ENCODE peak calls at places on chromosomes 2 and 18, in four cellular contexts. J is H9, W is mesendoderm, X is H1. S is an unnamed sample.

GRCh38 chr18:47801817-47802216 is 128.6 kb downstream of the SMAD2 start:
- DNase-seq in J (no peak), W (no peak), X (no peak), S (no peak)

GRCh38 chr2:178005756-178006155 is 66.8 kb downstream of the PDE11A start:
- DNase-seq in J (no peak), W (no peak), X (no peak), S (peak; percentile 40)

GRCh38 chr18:37107748-37108522 is 279.0 kb downstream of the KIAA1328 start:
- DNase-seq in J (no peak), W (no peak), X (no peak), S (no peak)

GRCh38 chr18:74994502-74995403 is 214.2 kb downstream of the PTGR3 start:
- DNase-seq in J (no peak), W (peak; percentile 71), X (no peak), S (peak; percentile 11)

GRCh38 chr2:222965555-222965954 is 86.4 kb upstream of the KCNE4 start:
- DNase-seq in J (no peak), W (no peak), X (no peak), S (no peak)

GRCh38 chr2:12847694-12848093 is 131.0 kb downstream of the TRIB2 start:
- DNase-seq in J (no peak), W (no peak), X (no peak), S (no peak)

GRCh38 chr2:241816431-241817121 is 7.6 kb downstream of the NEU4 start:
- DNase-seq in J (no peak), W (no peak), X (no peak), S (no peak)

GRCh38 chr2:102698369-102699111 is 63.3 kb upstream of the TMEM182 start:
- DNase-seq in J (no peak), W (no peak), X (no peak), S (no peak)

GRCh38 chr2:179272406-179273192 is 8.0 kb upstream of the SESTD1 start:
- DNase-seq in J (no peak), W (no peak), X (no peak), S (peak; percentile 73)

GRCh38 chr2:176491172-176491904 is 222.1 kb downstream of the MTX2 start:
- DNase-seq in J (no peak), W (peak; percentile 4), X (no peak), S (peak; percentile 96)

GRCh38 chr2:46067501-46068292 is 229.5 kb upstream of the EPAS1 start:
- DNase-seq in J (no peak), W (peak; percentile 44), X (no peak), S (peak; percentile 96)

GRCh38 chr2:225787497-225787896 is 388.0 kb downstream of the NYAP2 start:
- DNase-seq in J (no peak), W (no peak), X (no peak), S (no peak)

GRCh38 chr2:24182507-24182906 is 7.7 kb downstream of the FAM228A start:
- DNase-seq in J (no peak), W (no peak), X (no peak), S (no peak)

GRCh38 chr2:41410011-41410410 is 637.8 kb upstream of the PKDCC start:
- DNase-seq in J (no peak), W (no peak), X (no peak), S (no peak)

GRCh38 chr2:175690113-175690716 is 311.9 kb downstream of the LNPK start:
- DNase-seq in J (no peak), W (peak; percentile 73), X (peak; percentile 15), S (peak; percentile 78)

GRCh38 chr2:155528034-155528433 is 804.5 kb downstream of the NR4A2 start:
- DNase-seq in J (no peak), W (no peak), X (no peak), S (no peak)

GRCh38 chr18:73948497-73948896 is 199.1 kb downstream of the FBXO15 start:
- DNase-seq in J (no peak), W (peak; percentile 72), X (no peak), S (peak; percentile 80)

GRCh38 chr2:1688859-1689258 is 55.5 kb downstream of the PXDN start:
- DNase-seq in J (no peak), W (no peak), X (no peak), S (no peak)

GRCh38 chr2:157874278-157874825 is 1.8 kb downstream of the ACVR1 start:
- DNase-seq in J (no peak), W (no peak), X (no peak), S (no peak)

GRCh38 chr2:197599285-197599965 is 76.0 kb downstream of the RFTN2 start:
- DNase-seq in J (peak; percentile 63), W (peak; percentile 84), X (peak; percentile 33), S (peak; percentile 56)

GRCh38 chr18:3100498-3101132 is 87.7 kb upstream of the LPIN2 start:
- DNase-seq in J (no peak), W (no peak), X (no peak), S (no peak)
- H3K56ac ChIP-seq in J (no peak overlapping the region), W (no peak overlapping the region), X (no peak overlapping the region), S (no peak overlapping the region)

GRCh38 chr2:150517951-150518680 is 30.6 kb upstream of the RND3 start:
- DNase-seq in J (no peak), W (no peak), X (no peak), S (peak; percentile 84)

GRCh38 chr2:150522269-150522668 is 34.8 kb upstream of the RND3 start:
- DNase-seq in J (no peak), W (no peak), X (no peak), S (no peak)

GRCh38 chr2:150520088-150520487 is 32.6 kb upstream of the RND3 start:
- DNase-seq in J (no peak), W (no peak), X (no peak), S (no peak)

GRCh38 chr2:150526006-150526405 is 38.5 kb upstream of the RND3 start:
- DNase-seq in J (no peak), W (peak; percentile 24), X (no peak), S (no peak)

GRCh38 chr2:150520887-150521664 is 33.6 kb upstream of the RND3 start:
- DNase-seq in J (no peak), W (no peak), X (no peak), S (peak; percentile 83)
- H3K4me1 ChIP-seq in J (no peaks in the 10 kb centered on the region), W (no peaks in the 10 kb centered on the region), X (no peaks in the 10 kb centered on the region), S (peaks cover 13% of the 10 kb centered on the region)

GRCh38 chr2:159124931-159125467 is 156.6 kb downstream of the TANC1 start:
- DNase-seq in J (no peak), W (no peak), X (no peak), S (no peak)
- H2AK5ac ChIP-seq in J (no peak overlapping the region), W (no peak overlapping the region), X (no peak overlapping the region), S (peak overlapping the region; percentile 77)

GRCh38 chr2:49917654-49918053 is 763.3 kb upstream of the FSHR start:
- DNase-seq in J (no peak), W (no peak), X (no peak), S (no peak)

GRCh38 chr2:49914281-49914680 is 760.0 kb upstream of the FSHR start:
- DNase-seq in J (no peak), W (peak; percentile 54), X (peak; percentile 15), S (no peak)

GRCh38 chr2:49913025-49913424 is 758.7 kb upstream of the FSHR start:
- DNase-seq in J (no peak), W (peak; percentile 52), X (no peak), S (no peak)
- H3K56ac ChIP-seq in J (no peak overlapping the region), W (no peak overlapping the region), X (no peak overlapping the region), S (no peak overlapping the region)

DNA sequence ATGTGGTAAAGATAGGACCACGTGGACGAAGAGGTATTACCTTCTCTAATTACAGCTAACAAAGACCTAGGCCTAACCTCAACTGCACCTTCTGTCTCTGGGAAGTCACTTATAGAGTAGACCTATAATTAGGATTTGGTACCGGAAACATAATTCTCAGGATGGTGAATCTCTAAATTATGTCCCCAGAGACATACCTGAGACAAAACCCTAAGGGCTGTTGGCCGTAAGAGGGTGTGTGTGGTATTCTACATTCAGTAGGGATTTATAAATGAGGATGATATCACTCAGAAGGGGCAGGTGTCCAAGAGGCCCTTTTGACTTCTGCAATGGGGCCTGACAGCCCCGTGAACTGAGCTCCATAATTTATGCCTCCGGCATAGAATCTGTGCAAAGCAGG is 13.4 kb upstream of the DARS1 start:
- DNase-seq in J (no peak), W (no peak), X (no peak), S (no peak)
- H3K4me1 ChIP-seq in J (no peaks in the 10 kb centered on the region), W (no peaks in the 10 kb centered on the region), X (peaks cover 2% of the 10 kb centered on the region), S (no peaks in the 10 kb centered on the region)